ENCODE peak calls at places on chromosomes 4 and X, in nine cellular contexts. G is stimulated activated CD4-positive, alpha-beta T cell treated with anti-CD3 and anti-CD28 coated beads, Interleukin-2, amount 100 ng/mL, for 24 hours; Y is T-helper 1 cell; S is fibroblast of mammary gland; R is lower leg skin; D is NCI-H1105; W is activated CD8-positive, alpha-beta T cell treated with anti-CD3 and anti-CD28 coated beads for 36 hours; H is neural crest cell; F is T-helper 9 cell. Q is an unnamed sample.

GRCh38 chrX:12269484-12269883 is 131.2 kb downstream of the FRMPD4 start:
- DNase-seq in W (no peak), F (no peak), R (no peak), G (no peak), S (peak), H (no peak), Y (no peak), D (no peak), Q (no peak)

GRCh38 chr4:141153751-141154510 is 20.7 kb upstream of the RNF150 start:
- DNase-seq in S (peak), R (no peak), D (no peak), F (no peak), H (no peak), G (no peak), W (no peak), Y (no peak), Q (no peak)

GRCh38 chr4:87108142-87108546 is 112.3 kb downstream of the KLHL8 start:
- DNase-seq in Y (no peak), R (no peak), G (no peak), S (peak), D (no peak), F (no peak), H (no peak), W (no peak), Q (peak)

GRCh38 chr4:150828159-150828558 is 186.9 kb downstream of the LRBA start:
- DNase-seq in F (peak), G (peak), H (no peak), R (no peak), S (no peak), W (peak), Y (peak), D (no peak), Q (no peak)

GRCh38 chrX:75301060-75301459 is 27.2 kb downstream of the UPRT start:
- DNase-seq in S (no peak), G (no peak), Y (no peak), R (no peak), F (no peak), H (no peak), W (no peak), D (no peak), Q (no peak)

GRCh38 chr4:107740381-107740780 is 20.3 kb upstream of the PAPSS1 start:
- DNase-seq in F (no peak), R (no peak), D (no peak), S (no peak), H (no peak), W (no peak), Y (no peak), G (no peak), Q (no peak)

GRCh38 chr4:3436798-3437581 is 4.8 kb upstream of the HGFAC start:
- DNase-seq in W (peak), R (peak), Y (no peak), G (peak), D (peak), S (peak), F (no peak), H (no peak), Q (no peak)

GRCh38 chr4:66640216-66640615 is 905.1 kb downstream of the CENPC start:
- DNase-seq in G (no peak), W (no peak), D (no peak), R (no peak), S (no peak), F (no peak), H (no peak), Y (no peak), Q (no peak)

GRCh38 chr4:4426511-4427477 is 39.9 kb downstream of the NSG1 start:
- DNase-seq in W (no peak), R (no peak), D (no peak), G (no peak), H (no peak), S (no peak), Y (no peak), F (no peak), Q (no peak)